ENCODE peak calls at places on chromosomes 2 and 18, in five cellular contexts. One of them, this sample, is unnamed.

GRCh38 chr18:57134564-57135211 is 12.2 kb upstream of the BOD1L2 start:
- DNase-seq in SK-MEL-5: no peak
- DNase-seq in iPS-NIHi11: no peak
- DNase-seq in HL-60: no peak
- DNase-seq in KG1: no peak
- DNase-seq in this sample: no peak

GRCh38 chr2:237191693-237192076 is 106.0 kb downstream of the COPS8 start:
- DNase-seq in KG1: no peak
- DNase-seq in iPS-NIHi11: peak; percentile 28
- DNase-seq in SK-MEL-5: no peak
- DNase-seq in HL-60: no peak
- DNase-seq in this sample: no peak

GRCh38 chr2:85799215-85799956 is 45.6 kb downstream of the ATOH8 start:
- DNase-seq in iPS-NIHi11: no peak
- DNase-seq in HL-60: no peak
- DNase-seq in SK-MEL-5: no peak
- DNase-seq in KG1: no peak
- DNase-seq in this sample: no peak

GRCh38 chr2:6224267-6224666 is 532.1 kb downstream of the SOX11 start:
- DNase-seq in SK-MEL-5: no peak
- DNase-seq in iPS-NIHi11: no peak
- DNase-seq in KG1: no peak
- DNase-seq in HL-60: no peak
- DNase-seq in this sample: no peak

GRCh38 chr2:56130463-56131070 is 53.2 kb upstream of the CCDC85A start:
- DNase-seq in KG1: no peak
- DNase-seq in iPS-NIHi11: peak; percentile 31
- DNase-seq in HL-60: peak; percentile 3
- DNase-seq in SK-MEL-5: peak; percentile 71
- DNase-seq in this sample: peak; percentile 47

GRCh38 chr18:11089931-11090715 is 59.2 kb downstream of the PIEZO2 start:
- DNase-seq in KG1: peak; percentile 48
- DNase-seq in iPS-NIHi11: no peak
- DNase-seq in SK-MEL-5: no peak
- DNase-seq in HL-60: no peak
- DNase-seq in this sample: no peak

GRCh38 chr2:162221064-162221463 is 22.2 kb downstream of the FAP start:
- DNase-seq in HL-60: peak; percentile 35
- DNase-seq in KG1: no peak
- DNase-seq in iPS-NIHi11: peak; percentile 79
- DNase-seq in SK-MEL-5: peak; percentile 77
- DNase-seq in this sample: peak; percentile 63

GRCh38 chr18:46071615-46071893 is 506 bp downstream of the PSTPIP2 start:
- DNase-seq in KG1: no peak
- DNase-seq in SK-MEL-5: no peak
- DNase-seq in HL-60: no peak
- DNase-seq in iPS-NIHi11: no peak
- DNase-seq in this sample: no peak

GRCh38 chr2:221449406-221449805 is 122.7 kb downstream of the EPHA4 start:
- DNase-seq in HL-60: no peak
- DNase-seq in iPS-NIHi11: no peak
- DNase-seq in SK-MEL-5: no peak
- DNase-seq in KG1: no peak
- DNase-seq in this sample: no peak

GRCh38 chr2:195270466-195270865 is 386.6 kb upstream of the SLC39A10 start:
- DNase-seq in iPS-NIHi11: peak; percentile 38
- DNase-seq in KG1: no peak
- DNase-seq in SK-MEL-5: no peak
- DNase-seq in HL-60: no peak
- DNase-seq in this sample: no peak

GRCh38 chr2:126655500-126656310 is at the start of gene GYPC:
- DNase-seq in KG1: peak; percentile 71
- DNase-seq in iPS-NIHi11: peak; percentile 72
- DNase-seq in HL-60: peak; percentile 81
- DNase-seq in SK-MEL-5: peak; percentile 78
- DNase-seq in this sample: no peak

GRCh38 chr2:68946117-68946516 is 6.6 kb downstream of the GKN2 start:
- DNase-seq in iPS-NIHi11: no peak
- DNase-seq in SK-MEL-5: no peak
- DNase-seq in HL-60: no peak
- DNase-seq in KG1: no peak
- DNase-seq in this sample: no peak

GRCh38 chr2:99827296-99827999 is 314.9 kb downstream of the AFF3 start:
- DNase-seq in iPS-NIHi11: no peak
- DNase-seq in HL-60: no peak
- DNase-seq in KG1: no peak
- DNase-seq in SK-MEL-5: no peak
- DNase-seq in this sample: no peak

GRCh38 chr2:184154438-184154837 is 443.9 kb upstream of the ZNF804A start:
- DNase-seq in KG1: no peak
- DNase-seq in iPS-NIHi11: peak; percentile 8
- DNase-seq in HL-60: no peak
- DNase-seq in SK-MEL-5: no peak
- DNase-seq in this sample: no peak

GRCh38 chr2:43675646-43676321 is 445 bp downstream of the C1GALT1C1L start:
- DNase-seq in iPS-NIHi11: no peak
- DNase-seq in HL-60: no peak
- DNase-seq in KG1: no peak
- DNase-seq in SK-MEL-5: no peak
- DNase-seq in this sample: no peak

This sample was measured in A673.